ENCODE peak calls at places on chromosomes 6 and 20, in five cellular contexts. G is HCT116, U is hepatocyte, I is GM23338, S is SK-N-SH. M is an unnamed sample.

GRCh38 chr6:10099086-10099499 is 315.8 kb downstream of the TFAP2A start:
- DNase-seq in G (no peak), U (peak; percentile 13), I (peak; percentile 41), S (peak; percentile 56), M (peak; percentile 16)

GRCh38 chr20:8145246-8145639 is 13.2 kb downstream of the PLCB1 start:
- DNase-seq in G (no peak), U (no peak), I (no peak), S (no peak), M (no peak)

GRCh38 chr6:48255094-48255493 is 144.1 kb upstream of the PTCHD4 start:
- DNase-seq in G (no peak), U (no peak), I (no peak), S (no peak), M (no peak)

GRCh38 chr6:110296151-110297028 is 61.8 kb downstream of the METTL24 start:
- DNase-seq in G (no peak), U (no peak), I (no peak), S (no peak), M (no peak)

GRCh38 chr6:70676821-70677220 is 9.1 kb downstream of the SMAP1 start:
- DNase-seq in G (no peak), U (no peak), I (no peak), S (no peak), M (peak; percentile 49)

GRCh38 chr6:50952092-50952932 is 133.6 kb downstream of the TFAP2B start:
- DNase-seq in G (no peak), U (no peak), I (peak; percentile 30), S (no peak), M (peak; percentile 54)

GRCh38 chr20:16069416-16070010 is 503.7 kb downstream of the KIF16B start:
- DNase-seq in G (no peak), U (no peak), I (no peak), S (no peak), M (no peak)

GRCh38 chr6:74645108-74645849 is 560.6 kb downstream of the COL12A1 start:
- DNase-seq in G (no peak), U (no peak), I (peak; percentile 20), S (no peak), M (no peak)

GRCh38 chr6:23983691-23984090 is 142.3 kb upstream of the NRSN1 start:
- DNase-seq in G (no peak), U (peak; percentile 14), I (no peak), S (no peak), M (no peak)

GRCh38 chr6:125612400-125612846 is 137.0 kb upstream of the HEY2 start:
- DNase-seq in G (no peak), U (no peak), I (no peak), S (no peak), M (no peak)

GRCh38 chr6:160005861-160006540 is 37.1 kb downstream of the IGF2R start:
- DNase-seq in G (no peak), U (no peak), I (peak; percentile 46), S (peak; percentile 81), M (no peak)

GRCh38 chr6:92715991-92716390 is 703.4 kb downstream of the EPHA7 start:
- DNase-seq in G (no peak), U (peak; percentile 12), I (no peak), S (no peak), M (peak; percentile 46)

GRCh38 chr6:44642870-44643522 is 255.5 kb downstream of the CDC5L start:
- DNase-seq in G (no peak), U (no peak), I (no peak), S (no peak), M (peak; percentile 88)

GRCh38 chr20:31665753-31666152 is 28.0 kb downstream of the COX4I2 start:
- DNase-seq in G (no peak), U (no peak), I (no peak), S (no peak), M (no peak)

GRCh38 chr6:151391021-151391470 is 313 bp downstream of the ZBTB2 start:
- DNase-seq in G (no peak), U (peak; percentile 88), I (peak; percentile 77), S (peak; percentile 92), M (no peak)

GRCh38 chr6:154488802-154489437 is 21.6 kb downstream of the CNKSR3 start:
- DNase-seq in G (peak; percentile 44), U (no peak), I (no peak), S (no peak), M (peak; percentile 62)

GRCh38 chr20:3678893-3679720 is 2.7 kb downstream of the ADAM33 start:
- DNase-seq in G (no peak), U (no peak), I (no peak), S (no peak), M (no peak)

GRCh38 chr20:3436864-3437574 is 29.6 kb upstream of the DNAAF9 start:
- DNase-seq in G (no peak), U (peak; percentile 24), I (no peak), S (no peak), M (no peak)

GRCh38 chr6:81834141-81834621 is 81.7 kb upstream of the TENT5A start:
- DNase-seq in G (no peak), U (peak; percentile 53), I (no peak), S (no peak), M (peak; percentile 53)

GRCh38 chr6:106163446-106163965 is 77.4 kb downstream of the PRDM1 start:
- DNase-seq in G (no peak), U (peak; percentile 28), I (peak; percentile 50), S (no peak), M (no peak)

GRCh38 chr20:50339196-50339901 is 148.7 kb downstream of the CEBPB start:
- DNase-seq in G (no peak), U (no peak), I (no peak), S (peak; percentile 72), M (no peak)
- H3K4me3 ChIP-seq in G (no peak overlapping the region), U (no peak overlapping the region), I (no peak overlapping the region), S (no peak overlapping the region), M (no peak overlapping the region)

GRCh38 chr6:403659-404655 is 12.4 kb downstream of the IRF4 start:
- DNase-seq in G (no peak), U (no peak), I (no peak), S (no peak), M (no peak)
- H3K9me2 ChIP-seq in G (no peaks in the 10 kb centered on the region), U (no peaks in the 10 kb centered on the region), I (no peaks in the 10 kb centered on the region), S (no peaks in the 10 kb centered on the region), M (no peaks in the 10 kb centered on the region)

DNA sequence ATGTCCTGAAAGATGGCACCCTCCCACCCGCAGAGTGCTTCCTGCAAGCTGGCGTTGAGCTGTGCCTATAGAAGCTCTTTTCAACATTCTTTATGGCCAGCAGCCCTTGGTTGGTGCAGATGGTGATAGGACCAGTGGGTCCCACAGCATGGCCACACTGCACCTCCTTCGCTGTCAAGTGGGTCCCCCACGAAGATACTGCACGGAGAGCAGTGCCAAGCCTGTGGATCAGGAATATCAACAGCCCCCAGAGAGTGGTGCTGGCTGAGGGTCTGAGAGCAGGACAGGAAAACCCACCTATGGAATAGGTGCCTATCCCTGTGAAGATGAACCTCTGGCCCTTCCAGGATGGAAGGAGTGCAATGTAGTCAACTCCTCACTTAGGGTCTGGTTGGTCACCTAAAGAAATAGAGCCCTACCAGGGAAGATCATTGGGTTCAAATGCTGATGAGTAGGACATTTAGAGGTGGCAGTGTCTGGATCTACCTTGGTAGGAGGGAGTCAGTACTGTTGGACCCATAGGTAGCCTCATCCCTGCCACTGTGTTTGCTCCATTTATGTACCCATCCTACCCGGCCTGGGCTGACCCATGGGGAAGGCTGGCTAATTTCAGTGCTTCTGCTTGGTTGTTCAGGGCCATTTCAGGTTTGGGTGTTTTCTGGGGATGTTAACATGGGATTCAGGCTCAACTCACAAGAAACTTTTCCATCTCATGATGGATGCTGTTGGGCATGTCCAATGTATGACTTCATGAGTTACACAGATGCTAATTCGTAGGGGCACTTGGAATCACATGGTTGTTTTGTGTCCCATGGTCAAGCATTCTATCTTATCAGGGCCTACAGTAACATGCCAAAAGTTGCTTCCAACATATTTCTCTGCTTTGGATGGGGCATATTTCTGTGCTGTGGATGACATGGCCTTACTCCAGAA is 33.4 kb upstream of the MICB start:
- DNase-seq in G (no peak), U (no peak), I (no peak), S (no peak), M (no peak)
- H3K4me3 ChIP-seq in G (no peak overlapping the region), U (no peak overlapping the region), I (no peak overlapping the region), S (no peak overlapping the region), M (no peak overlapping the region)

GRCh38 chr20:61354501-61354900 is 102.4 kb downstream of the CDH4 start:
- DNase-seq in G (no peak), U (no peak), I (no peak), S (no peak), M (no peak)
- H3K9me2 ChIP-seq in G (no peaks in the 10 kb centered on the region), U (no peaks in the 10 kb centered on the region), I (no peaks in the 10 kb centered on the region), S (no peaks in the 10 kb centered on the region), M (no peaks in the 10 kb centered on the region)

DNA sequence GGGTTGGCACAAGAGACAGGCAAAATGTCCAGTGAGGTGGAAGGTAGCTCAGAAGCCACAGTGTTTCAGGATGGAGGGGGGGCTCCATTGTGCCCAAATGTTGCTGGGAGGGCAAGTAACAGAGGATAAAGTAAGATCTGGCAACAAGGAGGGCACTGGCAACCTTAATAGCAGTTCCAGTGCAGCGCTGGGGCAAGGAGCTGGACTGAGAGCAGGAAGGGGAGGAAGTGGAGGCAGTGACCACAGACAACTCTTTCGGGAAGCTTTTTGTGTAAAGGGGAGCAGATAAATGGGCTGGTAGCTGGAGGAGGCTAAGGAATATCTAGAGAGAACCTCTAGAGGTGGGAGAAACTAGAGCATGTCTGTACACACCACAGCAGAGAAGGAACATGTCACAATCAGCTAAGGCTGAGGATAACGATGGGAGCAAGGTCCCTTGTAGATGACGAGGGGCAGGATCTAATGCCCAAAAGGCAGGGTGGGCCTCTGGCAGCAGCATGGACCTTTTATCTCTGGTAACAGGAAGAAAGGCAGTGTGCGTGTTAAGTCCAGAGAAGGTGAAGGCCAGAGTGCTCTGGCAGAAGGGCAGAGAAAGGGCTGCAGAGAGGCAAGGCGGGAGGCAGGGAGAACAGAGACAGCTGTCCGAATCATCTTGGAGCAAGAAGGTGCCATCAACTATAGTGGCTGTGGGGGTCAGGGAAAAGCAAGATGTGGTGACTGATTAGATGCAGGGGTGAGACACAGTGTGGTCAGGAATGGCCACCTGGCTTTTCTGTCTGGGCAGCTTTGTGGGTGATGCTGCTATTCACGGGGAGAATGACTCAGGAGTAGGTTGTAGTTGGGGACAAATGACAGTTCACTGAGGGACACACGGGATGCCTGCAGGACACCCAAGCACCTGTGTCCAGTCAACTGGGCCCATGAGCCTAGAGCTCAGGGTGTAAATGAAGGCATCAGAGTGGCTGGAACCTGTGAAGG is 17.4 kb downstream of the TMEM242 start:
- DNase-seq in G (no peak), U (no peak), I (no peak), S (no peak), M (no peak)
- H3K4me3 ChIP-seq in G (no peak overlapping the region), U (no peak overlapping the region), I (no peak overlapping the region), S (no peak overlapping the region), M (no peak overlapping the region)